ENCODE peak calls at places on chromosomes 3 and 15, in eight cellular contexts. F is HepG2, Z is AG10803, D is left ventricle myocardium inferior, H is endothelial cell of umbilical vein, V is pancreas, X is esophagus muscularis mucosa, S is transverse colon. Q is an unnamed sample.

GRCh38 chr15:70563561-70564095 is 199.7 kb downstream of the UACA start:
- DNase-seq in F (no peak), Z (no peak), D (no peak), H (no peak), V (no peak), X (no peak), S (no peak), Q (no peak)

GRCh38 chr3:13119471-13120220 is 46.4 kb upstream of the IQSEC1 start:
- DNase-seq in F (no peak), Z (no peak), D (no peak), H (no peak), V (no peak), X (no peak), S (no peak), Q (no peak)

GRCh38 chr15:53323197-53323596 is 436.3 kb downstream of the WDR72 start:
- DNase-seq in F (no peak), Z (no peak), D (no peak), H (no peak), V (peak), X (peak), S (no peak), Q (no peak)

GRCh38 chr15:74193305-74193718 is 9.3 kb downstream of the STRA6 start:
- DNase-seq in F (no peak), Z (peak), D (no peak), H (no peak), V (no peak), X (no peak), S (no peak), Q (peak)

GRCh38 chr3:16146015-16146730 is 28.3 kb upstream of the GALNT15 start:
- DNase-seq in F (no peak), Z (no peak), D (no peak), H (no peak), V (no peak), X (peak), S (no peak), Q (no peak)

GRCh38 chr3:58433400-58434169 is at the start of gene PDHB:
- DNase-seq in F (peak), Z (peak), D (peak), H (peak), V (peak), X (peak), S (peak), Q (peak)

GRCh38 chr3:133859381-133860245 is 36.1 kb downstream of the RAB6B start:
- DNase-seq in F (no peak), Z (no peak), D (no peak), H (no peak), V (no peak), X (no peak), S (no peak), Q (no peak)

GRCh38 chr3:12990781-12991480 is 82.3 kb downstream of the IQSEC1 start:
- DNase-seq in F (no peak), Z (peak), D (no peak), H (no peak), V (no peak), X (no peak), S (peak), Q (peak)

GRCh38 chr3:120420855-120421570 is 29.8 kb downstream of the FSTL1 start:
- DNase-seq in F (no peak), Z (peak), D (no peak), H (peak), V (no peak), X (no peak), S (no peak), Q (no peak)

GRCh38 chr3:126179825-126180476 is 435 bp downstream of the ALDH1L1 start:
- DNase-seq in F (peak), Z (no peak), D (peak), H (no peak), V (peak), X (peak), S (peak), Q (no peak)

GRCh38 chr15:69748700-69749099 is 296.1 kb downstream of the RPLP1 start:
- DNase-seq in F (no peak), Z (peak), D (no peak), H (no peak), V (no peak), X (no peak), S (no peak), Q (no peak)

GRCh38 chr3:137201066-137201465 is 243.3 kb downstream of the IL20RB start:
- DNase-seq in F (no peak), Z (no peak), D (no peak), H (no peak), V (no peak), X (no peak), S (no peak), Q (no peak)

GRCh38 chr15:73244333-73244732 is 124.4 kb downstream of the HCN4 start:
- DNase-seq in F (peak), Z (no peak), D (no peak), H (no peak), V (no peak), X (no peak), S (no peak), Q (no peak)

GRCh38 chr3:38545396-38545949 is 49.3 kb downstream of the EXOG start:
- DNase-seq in F (no peak), Z (no peak), D (no peak), H (no peak), V (no peak), X (no peak), S (peak), Q (no peak)

GRCh38 chr3:149448331-149448831 is 26.1 kb upstream of the TM4SF4 start:
- DNase-seq in F (no peak), Z (peak), D (no peak), H (peak), V (no peak), X (peak), S (no peak), Q (peak)

GRCh38 chr3:187292186-187292585 is 649 bp upstream of the MASP1 start:
- DNase-seq in F (no peak), Z (peak), D (no peak), H (no peak), V (no peak), X (peak), S (no peak), Q (no peak)

GRCh38 chr3:119731545-119732343 is 28.9 kb downstream of the CFAP91 start:
- DNase-seq in F (no peak), Z (peak), D (no peak), H (peak), V (no peak), X (no peak), S (no peak), Q (no peak)

GRCh38 chr3:40191850-40192448 is 117.6 kb upstream of the EIF1B start:
- DNase-seq in F (peak), Z (peak), D (peak), H (peak), V (peak), X (peak), S (peak), Q (no peak)

GRCh38 chr3:123505820-123506219 is 56.9 kb upstream of the ADCY5 start:
- DNase-seq in F (no peak), Z (no peak), D (no peak), H (no peak), V (no peak), X (peak), S (no peak), Q (no peak)

GRCh38 chr15:41734079-41734478 is 40.2 kb upstream of the MAPKBP1 start:
- DNase-seq in F (no peak), Z (peak), D (no peak), H (no peak), V (no peak), X (no peak), S (no peak), Q (no peak)

GRCh38 chr15:29094711-29095110 is 174.9 kb downstream of the NSMCE3 start:
- DNase-seq in F (no peak), Z (no peak), D (no peak), H (no peak), V (no peak), X (no peak), S (no peak), Q (no peak)

GRCh38 chr3:57518276-57518914 is 25.7 kb downstream of the DNAH12 start:
- DNase-seq in F (no peak), Z (peak), D (no peak), H (peak), V (no peak), X (no peak), S (no peak), Q (no peak)

GRCh38 chr3:105904683-105905320 is 36.0 kb upstream of the CBLB start:
- DNase-seq in F (no peak), Z (no peak), D (no peak), H (peak), V (no peak), X (no peak), S (no peak), Q (peak)

GRCh38 chr3:141926929-141927328 is 50.5 kb downstream of the ATP1B3 start:
- DNase-seq in F (no peak), Z (no peak), D (no peak), H (no peak), V (no peak), X (no peak), S (no peak), Q (no peak)

GRCh38 chr15:78461171-78461881 is 23.3 kb downstream of the IREB2 start:
- DNase-seq in F (no peak), Z (peak), D (no peak), H (peak), V (no peak), X (no peak), S (no peak), Q (no peak)

DNA sequence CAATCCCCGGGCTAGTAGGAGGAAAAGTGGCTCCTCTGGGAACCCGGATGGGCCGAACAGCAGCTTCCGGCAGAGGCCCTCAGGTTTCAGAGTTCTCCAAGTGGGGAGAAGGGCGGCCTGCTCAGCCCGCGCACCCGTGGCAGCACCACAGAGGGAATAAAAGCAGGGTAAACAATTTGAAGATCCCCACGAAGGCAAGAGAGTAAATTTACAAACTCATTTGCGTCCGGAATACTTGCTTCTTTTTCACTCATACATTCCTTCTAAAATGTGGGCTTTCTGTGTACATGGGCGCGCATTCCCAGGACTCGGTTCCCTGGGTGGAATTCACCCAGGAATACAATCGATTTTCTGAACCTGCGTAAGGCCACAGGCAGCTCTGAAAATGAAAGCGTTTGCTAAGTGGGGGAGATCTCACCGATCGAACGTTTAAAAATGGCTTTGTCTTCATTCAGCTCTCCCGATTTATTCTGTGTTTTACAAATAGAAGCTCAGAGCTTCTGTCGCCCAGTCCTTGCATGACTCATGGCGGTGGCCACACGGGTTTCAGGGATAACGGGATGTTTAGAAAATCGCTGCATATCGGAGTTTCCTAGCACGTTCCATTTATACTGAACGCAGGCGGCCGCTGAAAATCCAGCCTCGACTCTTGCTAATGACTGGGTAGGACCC is 74.0 kb upstream of the POLG start:
- DNase-seq in F (no peak), Z (no peak), D (no peak), H (peak), V (no peak), X (no peak), S (no peak), Q (no peak)
- H3K4me3 ChIP-seq in F (peak), Z (peak), D (peak), H (no peak), V (peak), X (peak), S (peak), Q (no peak)

GRCh38 chr3:127409421-127410136 is 121.7 kb upstream of the PRR20G start:
- DNase-seq in F (no peak), Z (no peak), D (no peak), H (no peak), V (no peak), X (peak), S (no peak), Q (no peak)
- TF ChIP-seq CTCF in F (no peak), Z (no peak), D (no peak), H (no peak), V (no peak), X (no peak), S (no peak), Q (no peak)

DNA sequence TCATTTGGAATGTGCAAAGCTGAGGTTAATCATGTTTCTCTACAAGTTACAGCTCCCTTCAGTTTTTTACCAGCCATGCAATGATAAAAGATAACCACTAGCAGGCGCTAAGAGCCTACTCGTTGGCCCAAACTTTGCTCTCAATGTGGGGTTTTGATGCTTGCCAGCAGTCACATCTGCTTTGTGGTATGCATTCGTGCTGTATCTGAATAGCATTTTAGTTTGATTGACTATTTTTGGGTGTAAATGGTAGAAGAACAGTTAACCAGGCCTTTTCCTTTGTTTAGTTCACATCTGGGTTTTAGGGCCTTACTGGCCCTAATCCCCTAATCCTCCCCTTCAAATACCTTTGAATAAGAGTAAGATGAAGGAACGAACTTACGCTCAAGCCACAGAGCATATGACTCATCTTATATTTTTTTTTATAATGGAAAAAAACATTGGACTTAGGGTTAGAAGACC is 4.4 kb upstream of the CLDN11 start:
- DNase-seq in F (peak), Z (peak), D (no peak), H (peak), V (no peak), X (no peak), S (no peak), Q (peak)
- H3K4me3 ChIP-seq in F (no peak), Z (no peak), D (no peak), H (no peak), V (no peak), X (no peak), S (no peak), Q (no peak)

GRCh38 chr3:179853176-179853575 is 183.6 kb downstream of the PEX5L start:
- DNase-seq in F (no peak), Z (peak), D (no peak), H (no peak), V (no peak), X (no peak), S (no peak), Q (no peak)

DNA sequence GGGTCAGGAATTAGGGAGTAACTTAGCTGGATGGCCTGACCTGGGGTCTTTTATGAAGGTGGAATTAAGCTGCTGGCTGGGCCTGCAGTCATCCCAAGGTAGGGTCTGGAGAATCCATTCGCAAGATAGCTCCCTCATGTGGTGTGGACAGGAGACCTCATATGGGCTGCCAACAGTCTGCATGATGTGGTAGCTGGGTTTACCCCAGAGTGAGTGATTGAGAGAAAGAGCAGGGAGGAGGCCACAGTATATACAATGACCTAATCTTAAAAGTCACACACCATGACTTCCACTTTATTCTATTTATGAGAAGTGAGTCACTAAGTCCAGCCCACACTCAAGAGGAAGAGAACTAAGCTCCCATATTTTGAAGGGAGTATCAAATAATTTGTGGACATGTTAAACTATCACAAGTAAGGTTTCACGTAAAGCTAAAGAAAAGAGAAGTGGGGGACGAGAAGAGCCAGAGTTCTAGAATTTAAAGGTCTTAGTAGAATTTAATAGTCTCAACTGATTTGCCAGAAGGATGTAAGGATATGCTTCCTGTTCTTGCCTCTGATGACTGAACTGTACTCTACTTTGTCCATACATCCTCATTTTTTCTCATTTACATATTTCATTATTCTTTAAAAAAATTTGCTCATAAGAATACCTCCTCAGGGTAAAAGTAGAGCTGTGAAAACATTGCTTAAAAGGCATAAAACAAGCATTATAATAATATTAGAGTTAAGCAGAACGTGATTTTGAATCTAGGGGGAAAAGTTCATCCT is 184.4 kb downstream of the PEX5L start:
- DNase-seq in F (peak), Z (peak), D (no peak), H (peak), V (no peak), X (no peak), S (no peak), Q (no peak)
- TF ChIP-seq CTCF in F (peak), Z (no peak), D (no peak), H (peak), V (no peak), X (no peak), S (no peak), Q (no peak)

GRCh38 chr3:62226601-62227339 is 146.6 kb downstream of the FEZF2 start:
- DNase-seq in F (no peak), Z (no peak), D (no peak), H (no peak), V (no peak), X (peak), S (no peak), Q (no peak)

GRCh38 chr3:62233065-62233464 is 140.3 kb downstream of the FEZF2 start:
- DNase-seq in F (no peak), Z (no peak), D (no peak), H (no peak), V (no peak), X (peak), S (no peak), Q (no peak)

GRCh38 chr3:62229908-62230307 is 143.4 kb downstream of the FEZF2 start:
- DNase-seq in F (no peak), Z (no peak), D (no peak), H (no peak), V (no peak), X (no peak), S (no peak), Q (no peak)

GRCh38 chr3:62228467-62228866 is 144.9 kb downstream of the FEZF2 start:
- DNase-seq in F (no peak), Z (no peak), D (no peak), H (no peak), V (no peak), X (peak), S (no peak), Q (no peak)

GRCh38 chr3:62229201-62229600 is 144.1 kb downstream of the FEZF2 start:
- DNase-seq in F (no peak), Z (no peak), D (no peak), H (no peak), V (no peak), X (peak), S (no peak), Q (no peak)
- H3K4me3 ChIP-seq in F (no peak), Z (no peak), D (no peak), H (no peak), V (no peak), X (no peak), S (no peak), Q (no peak)